ENCODE peak calls at places on chromosomes 11 and 22, in ten cellular contexts. J, C, Q, Z, F, M, B, E, V and D are unnamed samples.

GRCh38 chr11:133977067-133977681 is 20.4 kb upstream of the IGSF9B start:
- DNase-seq in J (no peak), C (no peak), Q (no peak), Z (peak), F (no peak), M (no peak), B (no peak), E (no peak), V (no peak), D (no peak)

GRCh38 chr11:16359369-16359768 is 3.0 kb upstream of the SOX6 start:
- DNase-seq in J (no peak), C (no peak), Q (no peak), Z (no peak), F (no peak), M (no peak), B (no peak), E (no peak), V (no peak), D (no peak)

GRCh38 chr11:67053896-67054850 is 2.5 kb upstream of the RHOD start:
- DNase-seq in J (peak), C (peak), Q (peak), Z (peak), F (peak), M (no peak), B (peak), E (peak), V (peak), D (peak)

GRCh38 chr11:67600324-67601029 is 6.3 kb upstream of the NDUFV1 start:
- DNase-seq in J (no peak), C (no peak), Q (no peak), Z (no peak), F (no peak), M (no peak), B (no peak), E (no peak), V (no peak), D (no peak)

GRCh38 chr11:6531267-6531752 is 34.2 kb downstream of the DNHD1 start:
- DNase-seq in J (no peak), C (peak), Q (peak), Z (no peak), F (peak), M (no peak), B (no peak), E (no peak), V (no peak), D (peak)

GRCh38 chr11:108926522-108927380 is 261.9 kb downstream of the DDX10 start:
- DNase-seq in J (no peak), C (peak), Q (no peak), Z (no peak), F (peak), M (no peak), B (no peak), E (no peak), V (no peak), D (peak)

GRCh38 chr11:69396948-69397307 is 84.5 kb upstream of the LINC01488 start:
- DNase-seq in J (no peak), C (no peak), Q (no peak), Z (no peak), F (no peak), M (no peak), B (no peak), E (no peak), V (no peak), D (no peak)

GRCh38 chr22:31923166-31923565 is 21.2 kb upstream of the YWHAH start:
- DNase-seq in J (no peak), C (no peak), Q (no peak), Z (no peak), F (peak), M (no peak), B (peak), E (no peak), V (no peak), D (no peak)

GRCh38 chr11:133064152-133064877 is 468.0 kb downstream of the OPCML start:
- DNase-seq in J (peak), C (peak), Q (peak), Z (no peak), F (peak), M (peak), B (peak), E (no peak), V (peak), D (peak)

GRCh38 chr22:48629631-48630443 is 1197.8 kb downstream of the BRD1 start:
- DNase-seq in J (no peak), C (no peak), Q (no peak), Z (no peak), F (no peak), M (peak), B (no peak), E (no peak), V (no peak), D (no peak)

GRCh38 chr11:23288001-23288783 is 427.9 kb upstream of the CCDC179 start:
- DNase-seq in J (no peak), C (no peak), Q (peak), Z (no peak), F (peak), M (no peak), B (no peak), E (no peak), V (no peak), D (no peak)

GRCh38 chr11:68780829-68781228 is 29.5 kb upstream of the TESMIN start:
- DNase-seq in J (no peak), C (peak), Q (no peak), Z (no peak), F (peak), M (no peak), B (peak), E (no peak), V (no peak), D (peak)

GRCh38 chr22:41480397-41480735 is 11.4 kb downstream of the ACO2 start:
- DNase-seq in J (no peak), C (no peak), Q (peak), Z (no peak), F (peak), M (no peak), B (no peak), E (no peak), V (no peak), D (no peak)

GRCh38 chr22:47298017-47298820 is 535.8 kb downstream of the TBC1D22A start:
- DNase-seq in J (no peak), C (no peak), Q (no peak), Z (no peak), F (no peak), M (no peak), B (no peak), E (no peak), V (no peak), D (no peak)

GRCh38 chr22:45885171-45885840 is 91.7 kb downstream of the WNT7B start:
- DNase-seq in J (no peak), C (no peak), Q (no peak), Z (no peak), F (no peak), M (no peak), B (no peak), E (no peak), V (no peak), D (no peak)

GRCh38 chr11:19508166-19508565 is 204.5 kb upstream of the NAV2 start:
- DNase-seq in J (no peak), C (no peak), Q (peak), Z (no peak), F (peak), M (no peak), B (no peak), E (no peak), V (no peak), D (no peak)

GRCh38 chr11:78189851-78190250 is 1.1 kb downstream of the USP35 start:
- DNase-seq in J (no peak), C (no peak), Q (no peak), Z (no peak), F (no peak), M (no peak), B (no peak), E (no peak), V (no peak), D (no peak)

GRCh38 chr22:34102633-34103032 is 182.4 kb upstream of the LARGE1 start:
- DNase-seq in J (no peak), C (peak), Q (no peak), Z (no peak), F (no peak), M (no peak), B (no peak), E (no peak), V (no peak), D (peak)

GRCh38 chr22:19382240-19382639 is 49.3 kb downstream of the HIRA start:
- DNase-seq in J (no peak), C (no peak), Q (no peak), Z (no peak), F (no peak), M (no peak), B (no peak), E (no peak), V (no peak), D (no peak)

GRCh38 chr11:78295347-78295746 is 106.6 kb downstream of the USP35 start:
- DNase-seq in J (no peak), C (no peak), Q (no peak), Z (no peak), F (no peak), M (no peak), B (no peak), E (no peak), V (no peak), D (no peak)

GRCh38 chr22:49408102-49408836 is 419.4 kb downstream of the BRD1 start:
- DNase-seq in J (no peak), C (no peak), Q (no peak), Z (no peak), F (no peak), M (no peak), B (no peak), E (no peak), V (no peak), D (no peak)

GRCh38 chr11:120130991-120131760 is 6.7 kb downstream of the TRIM29 start:
- DNase-seq in J (no peak), C (no peak), Q (no peak), Z (no peak), F (no peak), M (no peak), B (no peak), E (no peak), V (peak), D (no peak)

GRCh38 chr11:64164392-64165312 is 1.3 kb downstream of the MACROD1 start:
- DNase-seq in J (no peak), C (peak), Q (no peak), Z (no peak), F (peak), M (no peak), B (peak), E (no peak), V (no peak), D (peak)

GRCh38 chr11:68146704-68147474 is 25.7 kb upstream of the CHKA start:
- DNase-seq in J (peak), C (no peak), Q (peak), Z (no peak), F (peak), M (no peak), B (peak), E (no peak), V (no peak), D (no peak)

GRCh38 chr11:66856496-66857233 is at the start of gene LRFN4:
- DNase-seq in J (peak), C (peak), Q (no peak), Z (no peak), F (no peak), M (peak), B (no peak), E (peak), V (peak), D (peak)

GRCh38 chr22:45534339-45535192 is 31.9 kb downstream of the FBLN1 start:
- DNase-seq in J (peak), C (no peak), Q (peak), Z (no peak), F (peak), M (no peak), B (no peak), E (no peak), V (no peak), D (no peak)

GRCh38 chr22:35742342-35743100 is 24.8 kb downstream of the APOL5 start:
- DNase-seq in J (no peak), C (no peak), Q (peak), Z (no peak), F (peak), M (no peak), B (no peak), E (no peak), V (no peak), D (no peak)

GRCh38 chr11:1733009-1733715 is 17.2 kb downstream of the IFITM10 start:
- DNase-seq in J (no peak), C (no peak), Q (no peak), Z (no peak), F (no peak), M (no peak), B (no peak), E (no peak), V (no peak), D (no peak)

GRCh38 chr11:114448749-114449484 is 9.7 kb downstream of the REXO2 start:
- DNase-seq in J (no peak), C (no peak), Q (peak), Z (no peak), F (peak), M (no peak), B (no peak), E (no peak), V (no peak), D (no peak)

GRCh38 chr22:23243006-23243573 is 62.8 kb downstream of the BCR start:
- DNase-seq in J (no peak), C (peak), Q (no peak), Z (peak), F (no peak), M (no peak), B (no peak), E (peak), V (no peak), D (peak)

GRCh38 chr11:90171359-90171758 is 36.9 kb downstream of the NAALAD2 start:
- DNase-seq in J (no peak), C (no peak), Q (no peak), Z (no peak), F (no peak), M (no peak), B (no peak), E (no peak), V (no peak), D (no peak)

GRCh38 chr22:36350751-36351594 is 36.8 kb downstream of the MYH9 start:
- DNase-seq in J (no peak), C (no peak), Q (peak), Z (no peak), F (peak), M (no peak), B (no peak), E (no peak), V (no peak), D (no peak)

GRCh38 chr22:44975444-44976262 is 34.2 kb downstream of the PHF21B start:
- DNase-seq in J (peak), C (peak), Q (peak), Z (peak), F (peak), M (no peak), B (peak), E (peak), V (peak), D (peak)